ENCODE peak calls at places on chromosomes 13 and 19, in eight cellular contexts. X is lower lobe of right lung, K is activated B cell treated with CpG ODN at 0.5 μM for 24 hours, L is adrenal gland, O is HCT116, Q is heart left ventricle, D is progenitor cell of endocrine pancreas, T is mammary epithelial cell. C is an unnamed sample.

GRCh38 chr19:7482584-7483439 is 6.0 kb downstream of the PEX11G start:
- DNase-seq in Q (peak), K (no peak), O (peak), X (peak), L (peak), D (no peak), T (peak), C (no peak)

GRCh38 chr13:113453962-113454361 is 674 bp upstream of the ADPRHL1 start:
- DNase-seq in D (no peak), O (no peak), L (no peak), Q (no peak), T (no peak), K (no peak), X (no peak), C (peak)

GRCh38 chr13:112880221-112880641 is 88.8 kb upstream of the MCF2L start:
- DNase-seq in X (peak), T (no peak), D (no peak), K (no peak), Q (no peak), L (peak), O (no peak), C (no peak)

GRCh38 chr13:50125306-50125555 is 110.0 kb downstream of the KCNRG start:
- DNase-seq in K (peak), D (no peak), O (no peak), Q (no peak), X (no peak), L (no peak), T (no peak), C (no peak)

GRCh38 chr19:9848060-9848459 is 12.9 kb downstream of the PIN1 start:
- DNase-seq in O (no peak), Q (no peak), X (no peak), T (no peak), K (no peak), D (peak), L (no peak), C (no peak)

GRCh38 chr13:76885203-76886004 is 801 bp downstream of the KCTD12 start:
- DNase-seq in Q (peak), X (peak), T (peak), O (no peak), K (peak), D (peak), L (peak), C (peak)

GRCh38 chr13:108895220-108895704 is 265.9 kb downstream of the MYO16 start:
- DNase-seq in Q (no peak), L (no peak), X (no peak), D (no peak), T (peak), O (no peak), K (no peak), C (peak)

GRCh38 chr19:35380450-35381124 is 9.7 kb downstream of the GPR42 start:
- DNase-seq in T (no peak), X (no peak), L (no peak), O (no peak), K (no peak), Q (no peak), D (no peak), C (no peak)

GRCh38 chr13:61148691-61149332 is 266.8 kb downstream of the PCDH20 start:
- DNase-seq in Q (no peak), O (no peak), D (no peak), K (no peak), T (no peak), X (no peak), L (peak), C (no peak)

GRCh38 chr19:3135961-3136683 is at the start of gene GNA15:
- DNase-seq in D (no peak), T (peak), K (no peak), X (peak), Q (no peak), O (no peak), L (no peak), C (no peak)

GRCh38 chr13:18236528-18236815 is 945.2 kb downstream of the TUBA3C start:
- DNase-seq in D (no peak), T (no peak), Q (no peak), L (no peak), K (no peak), X (no peak), O (no peak), C (no peak)

GRCh38 chr19:54366811-54367210 is 2.1 kb upstream of the LAIR1 start:
- DNase-seq in T (no peak), D (no peak), K (no peak), X (no peak), O (no peak), L (no peak), Q (no peak), C (no peak)

GRCh38 chr13:97945792-97946419 is 7.6 kb upstream of the IPO5 start:
- DNase-seq in K (no peak), L (no peak), Q (no peak), D (no peak), X (no peak), T (no peak), O (no peak), C (peak)

GRCh38 chr19:19062454-19063182 is 1.2 kb upstream of the SLC25A42 start:
- DNase-seq in O (no peak), K (no peak), L (peak), Q (no peak), D (no peak), T (peak), X (no peak), C (peak)

GRCh38 chr19:35533822-35534521 is 716 bp downstream of the GAPDHS start:
- DNase-seq in K (no peak), X (peak), O (no peak), D (no peak), T (no peak), L (no peak), Q (no peak), C (peak)

GRCh38 chr13:106513025-106513424 is 22.4 kb downstream of the EFNB2 start:
- DNase-seq in L (no peak), K (no peak), D (no peak), O (no peak), T (peak), Q (no peak), X (no peak), C (no peak)

GRCh38 chr19:33396701-33397535 is 23.4 kb downstream of the CEBPG start:
- DNase-seq in D (no peak), L (no peak), O (no peak), K (no peak), Q (no peak), T (no peak), X (peak), C (no peak)

GRCh38 chr13:76522083-76522755 is 364.0 kb downstream of the KCTD12 start:
- DNase-seq in D (no peak), X (no peak), O (no peak), Q (no peak), K (no peak), L (no peak), T (peak), C (no peak)

GRCh38 chr13:20990910-20991525 is 70.4 kb downstream of the LATS2 start:
- DNase-seq in X (no peak), L (no peak), Q (no peak), K (no peak), O (no peak), D (no peak), T (no peak), C (no peak)

GRCh38 chr19:49929611-49930482 is 543 bp upstream of the NUP62 start:
- DNase-seq in O (peak), D (peak), L (peak), Q (peak), K (peak), T (peak), X (peak), C (peak)
- TF ChIP-seq CTCF in O (no peak), D (no peak), L (peak), Q (no peak), K (no peak), T (peak), X (peak), C (peak)

GRCh38 chr13:86108334-86108733 is 309.1 kb upstream of the SLITRK6 start:
- DNase-seq in L (no peak), D (no peak), T (no peak), K (no peak), O (no peak), Q (no peak), X (no peak), C (no peak)
- TF ChIP-seq CTCF in L (no peak), D (no peak), T (no peak), K (no peak), O (no peak), Q (no peak), X (no peak), C (no peak)

GRCh38 chr13:111121421-111121820 is 6.3 kb downstream of the ARHGEF7 start:
- DNase-seq in O (no peak), K (no peak), D (no peak), T (no peak), X (no peak), L (no peak), Q (no peak), C (no peak)
- TF ChIP-seq CTCF in O (no peak), K (no peak), D (no peak), T (no peak), X (no peak), L (no peak), Q (no peak), C (no peak)

DNA sequence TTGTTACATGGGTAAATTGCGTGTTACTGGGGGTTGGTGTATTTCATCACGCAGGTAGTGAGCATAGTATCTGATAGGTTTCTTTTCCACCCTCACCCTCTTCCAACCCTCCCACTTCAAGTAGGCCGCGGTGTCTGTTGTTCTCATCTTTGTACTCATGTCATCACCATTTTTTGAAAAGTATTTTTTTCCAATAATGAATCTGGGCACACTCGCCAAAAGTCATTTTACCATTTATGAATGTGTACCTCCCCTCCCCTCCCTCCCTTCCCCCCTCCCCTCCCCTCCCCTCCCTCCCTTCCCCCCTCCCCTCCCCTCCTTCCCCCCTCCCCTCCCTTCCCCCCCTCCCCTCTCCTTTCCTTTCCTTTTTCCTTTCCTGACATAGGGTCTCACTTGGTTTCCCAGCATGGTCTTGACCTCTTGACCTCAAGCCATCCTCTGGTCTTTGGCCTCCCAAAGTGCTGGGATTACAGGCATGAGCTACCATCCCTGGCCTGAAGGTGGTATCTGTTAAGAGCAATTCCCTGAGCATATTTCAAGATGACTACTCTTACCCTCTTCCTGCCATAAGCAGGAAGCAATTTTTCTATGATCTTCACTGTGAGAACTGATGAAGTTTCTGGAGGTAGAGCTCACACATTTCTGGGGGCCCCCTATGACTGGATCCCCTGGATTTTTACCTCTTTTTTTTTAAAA is 15.7 kb downstream of the ZNF627 start:
- DNase-seq in O (no peak), T (no peak), X (no peak), K (no peak), L (no peak), Q (no peak), D (no peak), C (no peak)
- TF ChIP-seq CTCF in O (no peak), T (no peak), X (no peak), K (no peak), L (no peak), Q (no peak), D (no peak), C (no peak)

GRCh38 chr19:38556521-38557174 is 61.1 kb downstream of the MAP4K1 start:
- DNase-seq in L (no peak), D (no peak), Q (no peak), T (peak), K (no peak), O (no peak), X (no peak), C (peak)
- TF ChIP-seq CTCF in L (no peak), D (peak), Q (no peak), T (peak), K (no peak), O (peak), X (no peak), C (peak)

GRCh38 chr13:100529666-100530065 is 58.9 kb downstream of the GGACT start:
- DNase-seq in X (no peak), K (no peak), L (no peak), T (no peak), D (no peak), Q (no peak), O (no peak), C (no peak)
- TF ChIP-seq CTCF in X (no peak), K (no peak), L (no peak), T (no peak), D (no peak), Q (no peak), O (no peak), C (no peak)

C was measured in HFFc6.